ENCODE peak calls at places on chromosomes 2 and 18, in seven cellular contexts. W is GM23338, U is left ventricle myocardium inferior, F is heart left ventricle, P is esophagus squamous epithelium, D is iris pigment epithelial cell, O is astrocyte. B is an unnamed sample.

GRCh38 chr2:163207706-163208370 is 369.3 kb upstream of the KCNH7 start:
- DNase-seq in W (no peak), U (no peak), F (no peak), P (no peak), D (no peak), O (no peak), B (no peak)

GRCh38 chr2:191218292-191218898 is 26.8 kb upstream of the MYO1B start:
- DNase-seq in W (peak), U (no peak), F (peak), P (no peak), D (peak), O (peak), B (no peak)

GRCh38 chr2:198135481-198135934 is 331.1 kb downstream of the PLCL1 start:
- DNase-seq in W (no peak), U (no peak), F (no peak), P (no peak), D (no peak), O (no peak), B (no peak)

GRCh38 chr2:226515344-226516055 is 284.1 kb downstream of the IRS1 start:
- DNase-seq in W (no peak), U (no peak), F (no peak), P (no peak), D (peak), O (peak), B (no peak)

GRCh38 chr2:234001380-234001993 is 49.0 kb upstream of the SPP2 start:
- DNase-seq in W (no peak), U (no peak), F (no peak), P (no peak), D (no peak), O (no peak), B (no peak)

GRCh38 chr2:69390474-69390873 is 3.4 kb upstream of the GFPT1 start:
- DNase-seq in W (no peak), U (no peak), F (no peak), P (no peak), D (no peak), O (no peak), B (peak)

GRCh38 chr2:65746919-65747678 is 314.7 kb upstream of the SPRED2 start:
- DNase-seq in W (peak), U (peak), F (peak), P (no peak), D (no peak), O (no peak), B (no peak)

GRCh38 chr2:14125561-14125960 is 507.0 kb upstream of the LRATD1 start:
- DNase-seq in W (no peak), U (no peak), F (no peak), P (no peak), D (no peak), O (no peak), B (no peak)

GRCh38 chr2:64210816-64211215 is 66.6 kb upstream of the PELI1 start:
- DNase-seq in W (no peak), U (no peak), F (no peak), P (no peak), D (no peak), O (no peak), B (no peak)

GRCh38 chr2:54402350-54402749 is 53.8 kb upstream of the SPTBN1 start:
- DNase-seq in W (no peak), U (peak), F (peak), P (no peak), D (peak), O (no peak), B (no peak)

GRCh38 chr2:11744631-11745394 is 1.6 kb upstream of the LPIN1 start:
- DNase-seq in W (peak), U (peak), F (peak), P (no peak), D (peak), O (peak), B (no peak)

GRCh38 chr2:165778187-165778556 is 15.9 kb downstream of the GALNT3 start:
- DNase-seq in W (no peak), U (no peak), F (no peak), P (no peak), D (no peak), O (no peak), B (no peak)

GRCh38 chr2:67209107-67209506 is 188.0 kb upstream of the ETAA1 start:
- DNase-seq in W (no peak), U (no peak), F (no peak), P (no peak), D (peak), O (no peak), B (no peak)

GRCh38 chr2:233117811-233118480 is 57.8 kb downstream of the INPP5D start:
- DNase-seq in W (no peak), U (no peak), F (no peak), P (no peak), D (no peak), O (no peak), B (no peak)

GRCh38 chr2:161250864-161251436 is 57.3 kb upstream of the PSMD14 start:
- DNase-seq in W (peak), U (no peak), F (no peak), P (no peak), D (peak), O (peak), B (no peak)

GRCh38 chr2:144705328-144706245 is 185.7 kb upstream of the ZEB2 start:
- DNase-seq in W (no peak), U (no peak), F (no peak), P (no peak), D (peak), O (no peak), B (no peak)

GRCh38 chr18:63997606-63998005 is 27.7 kb downstream of the SERPINB8 start:
- DNase-seq in W (no peak), U (no peak), F (no peak), P (no peak), D (no peak), O (peak), B (no peak)

GRCh38 chr2:85807756-85808155 is 54.0 kb downstream of the ATOH8 start:
- DNase-seq in W (no peak), U (no peak), F (no peak), P (no peak), D (no peak), O (no peak), B (no peak)

GRCh38 chr2:220849433-220849832 is 722.7 kb downstream of the EPHA4 start:
- DNase-seq in W (no peak), U (no peak), F (no peak), P (no peak), D (no peak), O (no peak), B (no peak)

GRCh38 chr18:79260023-79260422 is 135.7 kb upstream of the NFATC1 start:
- DNase-seq in W (no peak), U (no peak), F (no peak), P (no peak), D (no peak), O (no peak), B (no peak)

GRCh38 chr2:119225084-119225864 is 1.6 kb downstream of the STEAP3 start:
- DNase-seq in W (peak), U (no peak), F (no peak), P (no peak), D (no peak), O (no peak), B (no peak)

GRCh38 chr2:45860136-45861106 is 208.9 kb downstream of the PRKCE start:
- DNase-seq in W (peak), U (peak), F (peak), P (no peak), D (peak), O (peak), B (no peak)

GRCh38 chr18:22983175-22983574 is 50.0 kb downstream of the RBBP8 start:
- DNase-seq in W (peak), U (no peak), F (no peak), P (no peak), D (peak), O (peak), B (no peak)

GRCh38 chr2:40120957-40121356 is 330.9 kb downstream of the SLC8A1 start:
- DNase-seq in W (no peak), U (no peak), F (no peak), P (no peak), D (no peak), O (no peak), B (no peak)

GRCh38 chr18:49279041-49279440 is 181.4 kb downstream of the DYM start:
- DNase-seq in W (no peak), U (no peak), F (no peak), P (no peak), D (no peak), O (no peak), B (no peak)

GRCh38 chr2:216560695-216561370 is 62.2 kb downstream of the RPL37A start:
- DNase-seq in W (no peak), U (no peak), F (no peak), P (no peak), D (peak), O (peak), B (no peak)

GRCh38 chr2:187148059-187148714 is 299.2 kb upstream of the ZSWIM2 start:
- DNase-seq in W (no peak), U (no peak), F (no peak), P (no peak), D (no peak), O (no peak), B (no peak)

GRCh38 chr2:71102981-71103681 is 26.9 kb downstream of the MCEE start:
- DNase-seq in W (peak), U (no peak), F (no peak), P (no peak), D (no peak), O (no peak), B (no peak)

B was measured in SIG-M5.